ENCODE peak calls at places on chromosome 9, in five cellular contexts. One of them, this sample, is unnamed.

GRCh38 chr9:73095425-73095824 is 56.2 kb upstream of the ANXA1 start:
- DNase-seq in kidney: no peak
- DNase-seq in endodermal cell: no peak
- DNase-seq in HCT116: no peak
- DNase-seq in SK-N-SH: no peak
- DNase-seq in this sample: no peak

GRCh38 chr9:116181853-116182610 is 28.4 kb downstream of the PAPPA start:
- DNase-seq in kidney: no peak
- DNase-seq in endodermal cell: no peak
- DNase-seq in SK-N-SH: no peak
- DNase-seq in HCT116: no peak
- DNase-seq in this sample: no peak

GRCh38 chr9:27564031-27564430 is 9.2 kb downstream of the C9orf72 start:
- DNase-seq in SK-N-SH: no peak
- DNase-seq in HCT116: no peak
- DNase-seq in kidney: no peak
- DNase-seq in endodermal cell: no peak
- DNase-seq in this sample: no peak

GRCh38 chr9:122297512-122297911 is 32.8 kb downstream of the MRRF start:
- DNase-seq in HCT116: no peak
- DNase-seq in SK-N-SH: no peak
- DNase-seq in endodermal cell: no peak
- DNase-seq in kidney: no peak
- DNase-seq in this sample: no peak

GRCh38 chr9:30800421-30800820 is 1584.0 kb upstream of the ACO1 start:
- DNase-seq in SK-N-SH: no peak
- DNase-seq in endodermal cell: no peak
- DNase-seq in HCT116: no peak
- DNase-seq in kidney: peak
- DNase-seq in this sample: no peak

GRCh38 chr9:93579711-93580516 is 3.5 kb downstream of the PHF2 start:
- DNase-seq in SK-N-SH: no peak
- DNase-seq in kidney: no peak
- DNase-seq in HCT116: no peak
- DNase-seq in endodermal cell: peak
- DNase-seq in this sample: no peak

GRCh38 chr9:101495810-101496209 is 37.8 kb upstream of the RNF20 start:
- DNase-seq in HCT116: no peak
- DNase-seq in kidney: no peak
- DNase-seq in endodermal cell: no peak
- DNase-seq in SK-N-SH: no peak
- DNase-seq in this sample: no peak

GRCh38 chr9:95268681-95269080 is 48.8 kb downstream of the FANCC start:
- DNase-seq in endodermal cell: peak
- DNase-seq in SK-N-SH: peak
- DNase-seq in kidney: no peak
- DNase-seq in HCT116: peak
- DNase-seq in this sample: no peak

DNA sequence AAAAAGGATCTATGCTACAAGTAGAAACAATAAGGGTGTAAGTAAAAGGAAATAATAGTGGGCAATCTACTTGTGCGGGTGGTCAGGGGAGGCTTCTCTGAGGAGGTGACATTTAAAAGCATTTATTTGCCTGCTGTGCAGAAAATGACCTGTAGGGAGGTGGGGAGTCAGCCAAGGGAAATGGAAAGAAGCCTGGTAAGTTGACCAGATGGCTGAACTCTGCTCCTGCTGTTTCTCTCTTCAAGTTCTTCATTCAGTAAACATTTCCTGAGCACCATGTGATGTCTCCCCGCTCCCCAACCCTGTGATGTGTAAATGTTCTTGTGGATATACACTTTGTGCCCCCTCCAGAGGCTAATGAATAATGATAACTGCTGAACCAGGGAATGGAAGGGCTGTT is 9.9 kb upstream of the SPIN1 start:
- DNase-seq in SK-N-SH: peak
- DNase-seq in HCT116: no peak
- DNase-seq in kidney: no peak
- DNase-seq in endodermal cell: peak
- DNase-seq in this sample: no peak
- H3K9ac ChIP-seq in SK-N-SH: no peak
- H3K9ac ChIP-seq in HCT116: no peak
- H3K9ac ChIP-seq in kidney: no peak
- H3K9ac ChIP-seq in endodermal cell: no peak
- H3K9ac ChIP-seq in this sample: no peak

DNA sequence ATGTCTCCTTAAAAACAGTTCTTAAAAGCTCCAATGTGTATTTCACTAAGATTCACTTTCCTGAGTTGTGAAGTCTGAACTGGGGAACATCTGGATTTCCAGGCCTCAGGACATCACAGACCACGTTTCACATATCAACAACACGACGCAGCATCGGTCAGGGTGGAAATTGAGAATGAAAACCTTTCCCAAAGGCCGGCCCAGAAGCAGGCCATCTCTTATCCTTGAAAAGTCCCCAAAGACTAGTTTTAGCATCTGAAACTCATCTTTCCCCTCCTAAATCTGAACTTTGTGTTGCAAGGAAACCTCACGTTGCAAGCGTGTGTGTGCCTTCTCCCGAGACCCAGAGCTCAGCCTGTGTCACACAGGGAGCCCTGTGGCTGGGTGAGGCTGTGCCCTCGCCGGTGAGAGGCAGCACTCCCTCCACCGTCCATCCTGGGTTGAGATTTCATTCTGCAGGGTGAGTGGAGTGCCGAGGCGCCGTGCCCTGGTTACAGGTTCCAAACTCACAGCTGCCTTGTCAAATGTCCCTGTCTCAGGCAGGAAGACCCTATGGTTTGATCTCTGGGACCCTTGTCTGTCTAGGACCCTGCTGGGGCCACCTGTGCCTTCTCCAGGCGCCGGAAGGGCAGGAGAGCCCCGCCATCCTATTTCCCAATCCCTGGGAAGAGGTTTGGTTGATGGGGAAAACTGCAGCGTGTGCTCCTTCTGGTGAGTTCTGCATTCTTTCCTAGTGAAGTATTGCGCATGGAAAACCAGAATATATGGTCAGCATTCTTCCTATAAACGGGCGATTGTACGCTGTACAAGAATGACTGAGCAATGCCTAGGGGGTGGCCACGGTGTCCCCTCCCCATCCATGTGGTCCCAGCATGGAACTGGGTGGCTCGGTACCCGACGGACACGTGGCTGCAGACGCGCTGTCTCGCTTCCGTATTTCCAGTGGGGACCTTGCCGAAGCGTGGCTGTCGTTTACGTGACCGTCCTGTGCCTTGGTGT is 96.1 kb upstream of the COL5A1 start:
- DNase-seq in endodermal cell: peak
- DNase-seq in HCT116: no peak
- DNase-seq in SK-N-SH: no peak
- DNase-seq in kidney: peak
- DNase-seq in this sample: no peak
- H3K9ac ChIP-seq in endodermal cell: no peak
- H3K9ac ChIP-seq in HCT116: no peak
- H3K9ac ChIP-seq in SK-N-SH: no peak
- H3K9ac ChIP-seq in kidney: no peak
- H3K9ac ChIP-seq in this sample: no peak

GRCh38 chr9:112041199-112041535 is 133.9 kb downstream of the SUSD1 start:
- DNase-seq in HCT116: no peak
- DNase-seq in kidney: no peak
- DNase-seq in SK-N-SH: no peak
- DNase-seq in endodermal cell: peak
- DNase-seq in this sample: no peak
- H3K9ac ChIP-seq in HCT116: peak
- H3K9ac ChIP-seq in kidney: no peak
- H3K9ac ChIP-seq in SK-N-SH: no peak
- H3K9ac ChIP-seq in endodermal cell: no peak
- H3K9ac ChIP-seq in this sample: no peak

GRCh38 chr9:133889498-133890301 is 102.4 kb downstream of the VAV2 start:
- DNase-seq in HCT116: no peak
- DNase-seq in endodermal cell: no peak
- DNase-seq in kidney: no peak
- DNase-seq in SK-N-SH: no peak
- DNase-seq in this sample: no peak
- H3K9ac ChIP-seq in HCT116: no peak
- H3K9ac ChIP-seq in endodermal cell: no peak
- H3K9ac ChIP-seq in kidney: no peak
- H3K9ac ChIP-seq in SK-N-SH: peak
- H3K9ac ChIP-seq in this sample: no peak

GRCh38 chr9:75976549-75976948 is 86.1 kb downstream of the PCSK5 start:
- DNase-seq in endodermal cell: no peak
- DNase-seq in kidney: no peak
- DNase-seq in HCT116: no peak
- DNase-seq in SK-N-SH: no peak
- DNase-seq in this sample: no peak

GRCh38 chr9:75979362-75979761 is 88.9 kb downstream of the PCSK5 start:
- DNase-seq in kidney: no peak
- DNase-seq in HCT116: no peak
- DNase-seq in endodermal cell: peak
- DNase-seq in SK-N-SH: no peak
- DNase-seq in this sample: no peak

DNA sequence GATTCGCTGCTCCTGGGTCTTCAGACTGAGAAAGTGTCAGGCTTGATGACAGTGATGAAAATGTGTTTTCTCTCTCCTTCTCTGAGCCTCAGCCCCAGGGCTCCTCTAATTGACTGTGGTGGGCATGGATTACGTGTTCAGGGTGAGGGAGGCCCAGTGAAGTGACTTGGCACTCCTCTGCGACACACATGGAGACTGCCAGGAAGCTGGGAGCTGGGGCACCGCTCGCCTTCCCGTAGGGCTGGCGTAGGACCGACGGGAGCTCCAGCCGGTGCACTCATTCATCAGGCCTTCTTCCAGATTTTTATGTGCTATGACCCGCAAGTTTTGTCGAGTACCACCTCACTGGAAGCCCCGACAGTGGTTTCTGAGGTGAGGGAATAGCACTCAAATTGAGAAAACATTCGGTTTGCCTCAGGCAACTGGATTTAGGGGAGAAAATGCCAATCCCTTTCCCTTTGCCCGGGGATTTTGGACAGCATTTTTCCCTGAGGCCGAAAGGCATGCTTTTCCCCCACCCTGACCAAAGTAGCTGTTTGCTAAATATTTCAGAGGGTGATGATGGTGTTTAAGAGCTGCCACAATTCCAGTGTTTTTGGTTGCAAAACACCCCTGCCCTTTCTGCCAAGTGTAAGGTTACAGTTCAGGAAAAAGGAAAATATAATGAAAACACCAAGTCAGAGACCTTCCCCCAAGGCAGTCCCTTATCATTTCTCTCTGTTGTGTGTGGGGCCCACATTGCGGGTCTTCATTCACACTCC is 83.7 kb downstream of the PCSK5 start:
- DNase-seq in kidney: no peak
- DNase-seq in SK-N-SH: no peak
- DNase-seq in HCT116: no peak
- DNase-seq in endodermal cell: no peak
- DNase-seq in this sample: no peak
- H3K9ac ChIP-seq in kidney: no peak
- H3K9ac ChIP-seq in SK-N-SH: no peak
- H3K9ac ChIP-seq in HCT116: no peak
- H3K9ac ChIP-seq in endodermal cell: no peak
- H3K9ac ChIP-seq in this sample: no peak

DNA sequence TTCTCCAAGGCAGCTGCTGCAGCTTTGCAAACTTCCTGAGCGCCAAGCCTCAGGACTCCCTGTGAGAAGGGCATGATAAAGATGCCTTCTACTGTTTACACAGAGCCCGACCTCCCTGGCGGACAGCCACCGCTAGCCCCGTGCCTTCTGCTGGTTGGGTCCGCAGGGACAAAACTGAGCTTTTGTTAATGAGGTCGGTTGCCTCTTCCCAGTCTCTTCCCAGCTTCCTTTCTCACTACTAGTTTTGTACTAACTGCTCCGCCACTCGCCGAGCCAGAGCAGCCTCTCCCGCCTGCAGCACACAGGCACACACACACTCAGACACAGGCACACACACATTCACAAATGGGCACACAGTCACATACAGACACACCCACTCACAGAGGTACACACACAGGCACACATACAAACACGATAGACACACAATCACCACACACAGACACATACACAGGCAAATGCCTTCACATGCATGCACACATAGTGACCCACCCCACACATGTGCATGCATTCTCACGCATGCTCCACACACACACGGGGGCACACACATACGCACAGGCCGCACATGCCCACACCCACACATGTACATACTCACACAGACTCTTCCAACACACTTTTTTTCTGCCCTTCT is at the start of gene FREM1:
- DNase-seq in kidney: peak
- DNase-seq in SK-N-SH: peak
- DNase-seq in HCT116: no peak
- DNase-seq in endodermal cell: peak
- DNase-seq in this sample: peak
- H3K9ac ChIP-seq in kidney: peak
- H3K9ac ChIP-seq in SK-N-SH: no peak
- H3K9ac ChIP-seq in HCT116: no peak
- H3K9ac ChIP-seq in endodermal cell: no peak
- H3K9ac ChIP-seq in this sample: peak

GRCh38 chr9:89605181-89606048 is 603 bp downstream of the GADD45G start:
- DNase-seq in HCT116: no peak
- DNase-seq in SK-N-SH: peak
- DNase-seq in endodermal cell: peak
- DNase-seq in kidney: peak
- DNase-seq in this sample: peak
- H3K9ac ChIP-seq in HCT116: peak
- H3K9ac ChIP-seq in SK-N-SH: peak
- H3K9ac ChIP-seq in endodermal cell: peak
- H3K9ac ChIP-seq in kidney: peak
- H3K9ac ChIP-seq in this sample: peak

DNA sequence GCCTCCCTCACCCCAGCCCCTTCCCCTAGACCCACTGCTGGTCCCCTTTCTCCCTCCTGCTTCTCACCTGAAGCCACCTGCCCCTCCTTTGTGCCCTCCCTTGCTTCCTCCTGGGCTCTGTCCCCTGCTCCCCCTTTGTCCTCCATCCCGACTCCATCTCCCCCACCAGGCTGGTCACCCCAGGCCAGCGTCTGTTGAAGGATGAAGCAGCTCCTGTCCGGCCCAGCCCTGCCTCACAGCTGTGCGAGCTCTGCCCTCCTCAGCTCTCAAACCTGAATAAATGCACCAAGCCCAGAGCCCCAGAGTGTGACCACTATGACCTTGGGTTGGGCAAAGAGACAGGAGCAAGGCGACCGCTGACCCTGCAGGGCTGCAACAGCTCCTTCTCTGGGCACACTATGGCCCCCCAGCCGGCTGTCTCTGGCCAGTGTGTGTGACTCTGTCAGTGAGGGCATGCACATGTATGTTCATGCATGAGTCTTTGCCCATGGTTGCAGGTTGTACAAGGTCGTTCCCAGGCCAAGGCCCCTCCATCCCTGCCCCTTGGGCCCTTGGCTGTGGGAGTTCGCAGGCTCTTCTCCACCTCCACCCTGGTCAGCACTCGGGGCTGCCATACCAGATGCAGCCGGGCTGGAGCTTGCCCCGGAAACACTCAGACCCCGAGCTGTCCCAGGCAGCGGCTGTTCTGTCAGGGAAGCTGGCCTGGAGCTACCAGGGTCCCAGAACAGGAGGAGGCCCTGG is 3.3 kb downstream of the LCN12 start:
- DNase-seq in endodermal cell: no peak
- DNase-seq in HCT116: no peak
- DNase-seq in SK-N-SH: no peak
- DNase-seq in kidney: peak
- DNase-seq in this sample: no peak
- H3K9ac ChIP-seq in endodermal cell: no peak
- H3K9ac ChIP-seq in HCT116: no peak
- H3K9ac ChIP-seq in SK-N-SH: no peak
- H3K9ac ChIP-seq in kidney: no peak
- H3K9ac ChIP-seq in this sample: no peak

GRCh38 chr9:91898451-91899433 is 51.3 kb downstream of the ROR2 start:
- DNase-seq in kidney: peak
- DNase-seq in SK-N-SH: peak
- DNase-seq in HCT116: no peak
- DNase-seq in endodermal cell: peak
- DNase-seq in this sample: peak
- H3K9ac ChIP-seq in kidney: no peak
- H3K9ac ChIP-seq in SK-N-SH: no peak
- H3K9ac ChIP-seq in HCT116: no peak
- H3K9ac ChIP-seq in endodermal cell: no peak
- H3K9ac ChIP-seq in this sample: no peak